ENCODE peak calls at places on chromosomes 3 and 15, in nine cellular contexts. One of them, this sample, is unnamed.

GRCh38 chr3:44106761-44107160 is 134.9 kb upstream of the TOPAZ1 start:
- DNase-seq in fibroblast of mammary gland: no peak
- DNase-seq in left ventricle myocardium inferior: no peak
- DNase-seq in right lobe of liver: no peak
- DNase-seq in astrocyte: no peak
- DNase-seq in breast epithelium: no peak
- DNase-seq in fibroblast of the aortic adventitia: no peak
- DNase-seq in AG04449: no peak
- DNase-seq in LNCaP clone FGC: peak
- DNase-seq in this sample: peak

GRCh38 chr3:108182339-108182738 is 39.9 kb downstream of the IFT57 start:
- DNase-seq in astrocyte: peak
- DNase-seq in breast epithelium: no peak
- DNase-seq in right lobe of liver: no peak
- DNase-seq in left ventricle myocardium inferior: no peak
- DNase-seq in fibroblast of mammary gland: peak
- DNase-seq in LNCaP clone FGC: no peak
- DNase-seq in fibroblast of the aortic adventitia: no peak
- DNase-seq in AG04449: no peak
- DNase-seq in this sample: no peak

GRCh38 chr3:105365171-105365535 is 1.6 kb upstream of the ALCAM start:
- DNase-seq in breast epithelium: no peak
- DNase-seq in LNCaP clone FGC: peak
- DNase-seq in right lobe of liver: no peak
- DNase-seq in left ventricle myocardium inferior: no peak
- DNase-seq in fibroblast of mammary gland: no peak
- DNase-seq in fibroblast of the aortic adventitia: no peak
- DNase-seq in AG04449: no peak
- DNase-seq in astrocyte: no peak
- DNase-seq in this sample: no peak

GRCh38 chr15:75843618-75844610 is 667 bp downstream of the UBE2Q2 start:
- DNase-seq in fibroblast of the aortic adventitia: peak
- DNase-seq in LNCaP clone FGC: no peak
- DNase-seq in AG04449: no peak
- DNase-seq in right lobe of liver: peak
- DNase-seq in fibroblast of mammary gland: peak
- DNase-seq in left ventricle myocardium inferior: peak
- DNase-seq in breast epithelium: peak
- DNase-seq in astrocyte: peak
- DNase-seq in this sample: peak

GRCh38 chr3:122615303-122615702 is 37.9 kb downstream of the PARP15 start:
- DNase-seq in fibroblast of the aortic adventitia: no peak
- DNase-seq in AG04449: no peak
- DNase-seq in breast epithelium: no peak
- DNase-seq in fibroblast of mammary gland: no peak
- DNase-seq in right lobe of liver: no peak
- DNase-seq in astrocyte: no peak
- DNase-seq in left ventricle myocardium inferior: no peak
- DNase-seq in LNCaP clone FGC: no peak
- DNase-seq in this sample: peak

GRCh38 chr3:41120461-41120860 is 78.8 kb upstream of the CTNNB1 start:
- DNase-seq in fibroblast of the aortic adventitia: no peak
- DNase-seq in left ventricle myocardium inferior: no peak
- DNase-seq in right lobe of liver: no peak
- DNase-seq in astrocyte: no peak
- DNase-seq in AG04449: no peak
- DNase-seq in LNCaP clone FGC: no peak
- DNase-seq in fibroblast of mammary gland: no peak
- DNase-seq in breast epithelium: no peak
- DNase-seq in this sample: no peak

GRCh38 chr3:49020335-49021212 is 1.3 kb upstream of the NDUFAF3 start:
- DNase-seq in fibroblast of the aortic adventitia: no peak
- DNase-seq in right lobe of liver: peak
- DNase-seq in breast epithelium: peak
- DNase-seq in astrocyte: no peak
- DNase-seq in fibroblast of mammary gland: no peak
- DNase-seq in LNCaP clone FGC: no peak
- DNase-seq in left ventricle myocardium inferior: peak
- DNase-seq in AG04449: no peak
- DNase-seq in this sample: peak

GRCh38 chr15:66565731-66566130 is at the start of gene LCTL:
- DNase-seq in breast epithelium: no peak
- DNase-seq in right lobe of liver: peak
- DNase-seq in LNCaP clone FGC: no peak
- DNase-seq in left ventricle myocardium inferior: no peak
- DNase-seq in fibroblast of mammary gland: peak
- DNase-seq in fibroblast of the aortic adventitia: peak
- DNase-seq in astrocyte: peak
- DNase-seq in AG04449: no peak
- DNase-seq in this sample: peak

GRCh38 chr3:95810468-95810867 is 1003.9 kb upstream of the EPHA6 start:
- DNase-seq in right lobe of liver: no peak
- DNase-seq in breast epithelium: no peak
- DNase-seq in fibroblast of mammary gland: no peak
- DNase-seq in LNCaP clone FGC: no peak
- DNase-seq in fibroblast of the aortic adventitia: no peak
- DNase-seq in AG04449: no peak
- DNase-seq in astrocyte: no peak
- DNase-seq in left ventricle myocardium inferior: no peak
- DNase-seq in this sample: no peak

GRCh38 chr3:47250309-47251060 is 32.1 kb downstream of the KIF9 start:
- DNase-seq in AG04449: no peak
- DNase-seq in fibroblast of mammary gland: peak
- DNase-seq in astrocyte: no peak
- DNase-seq in breast epithelium: no peak
- DNase-seq in left ventricle myocardium inferior: peak
- DNase-seq in right lobe of liver: peak
- DNase-seq in fibroblast of the aortic adventitia: peak
- DNase-seq in LNCaP clone FGC: peak
- DNase-seq in this sample: peak

GRCh38 chr3:61875073-61875472 is 313.7 kb downstream of the PTPRG start:
- DNase-seq in fibroblast of mammary gland: no peak
- DNase-seq in AG04449: no peak
- DNase-seq in breast epithelium: no peak
- DNase-seq in LNCaP clone FGC: no peak
- DNase-seq in astrocyte: peak
- DNase-seq in left ventricle myocardium inferior: no peak
- DNase-seq in fibroblast of the aortic adventitia: peak
- DNase-seq in right lobe of liver: no peak
- DNase-seq in this sample: peak

GRCh38 chr3:61869378-61869777 is 308.0 kb downstream of the PTPRG start:
- DNase-seq in AG04449: no peak
- DNase-seq in breast epithelium: no peak
- DNase-seq in fibroblast of the aortic adventitia: no peak
- DNase-seq in right lobe of liver: no peak
- DNase-seq in astrocyte: no peak
- DNase-seq in fibroblast of mammary gland: no peak
- DNase-seq in LNCaP clone FGC: no peak
- DNase-seq in left ventricle myocardium inferior: no peak
- DNase-seq in this sample: no peak

GRCh38 chr3:61871646-61872045 is 310.3 kb downstream of the PTPRG start:
- DNase-seq in LNCaP clone FGC: no peak
- DNase-seq in AG04449: no peak
- DNase-seq in left ventricle myocardium inferior: no peak
- DNase-seq in astrocyte: no peak
- DNase-seq in fibroblast of the aortic adventitia: no peak
- DNase-seq in right lobe of liver: no peak
- DNase-seq in breast epithelium: no peak
- DNase-seq in fibroblast of mammary gland: no peak
- DNase-seq in this sample: no peak

GRCh38 chr3:61875488-61875887 is 314.1 kb downstream of the PTPRG start:
- DNase-seq in breast epithelium: no peak
- DNase-seq in left ventricle myocardium inferior: no peak
- DNase-seq in fibroblast of the aortic adventitia: no peak
- DNase-seq in right lobe of liver: no peak
- DNase-seq in astrocyte: no peak
- DNase-seq in fibroblast of mammary gland: no peak
- DNase-seq in AG04449: no peak
- DNase-seq in LNCaP clone FGC: no peak
- DNase-seq in this sample: no peak

DNA sequence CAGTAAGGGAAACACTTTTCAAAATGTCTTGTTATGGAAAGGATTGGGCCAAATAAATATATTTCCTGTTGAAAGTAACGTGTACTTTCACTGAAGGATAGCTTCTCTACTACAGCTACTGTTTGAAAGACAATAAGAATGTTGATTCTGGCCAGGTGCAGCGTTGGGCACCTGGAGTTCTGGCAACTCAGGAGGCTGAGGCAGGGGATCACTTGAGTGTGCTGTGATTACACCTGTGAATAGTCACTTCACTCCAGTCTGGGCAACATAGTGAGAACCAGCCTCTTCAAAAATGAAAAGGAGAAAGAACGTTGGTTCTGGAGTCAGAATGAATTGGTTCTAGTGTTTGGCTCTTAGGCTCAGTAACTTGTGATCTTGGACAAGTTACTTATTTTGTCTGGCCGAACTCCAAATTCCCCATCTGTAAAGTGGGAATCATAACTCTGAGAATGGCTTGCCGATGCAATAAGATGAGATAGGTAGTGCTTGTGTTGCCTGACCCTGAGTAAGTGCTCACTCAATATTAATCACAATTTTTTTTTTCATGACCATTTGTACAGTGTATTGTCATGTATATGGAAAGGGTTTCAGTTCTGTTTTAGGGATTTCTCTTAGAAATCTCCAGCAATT is 310.8 kb downstream of the PTPRG start:
- DNase-seq in left ventricle myocardium inferior: no peak
- DNase-seq in AG04449: no peak
- DNase-seq in astrocyte: peak
- DNase-seq in fibroblast of mammary gland: peak
- DNase-seq in fibroblast of the aortic adventitia: peak
- DNase-seq in LNCaP clone FGC: no peak
- DNase-seq in breast epithelium: no peak
- DNase-seq in right lobe of liver: no peak
- DNase-seq in this sample: no peak
- H3K4me3 ChIP-seq in left ventricle myocardium inferior: no peak
- H3K4me3 ChIP-seq in AG04449: no peak
- H3K4me3 ChIP-seq in astrocyte: no peak
- H3K4me3 ChIP-seq in fibroblast of mammary gland: no peak
- H3K4me3 ChIP-seq in fibroblast of the aortic adventitia: no peak
- H3K4me3 ChIP-seq in LNCaP clone FGC: no peak
- H3K4me3 ChIP-seq in breast epithelium: no peak
- H3K4me3 ChIP-seq in right lobe of liver: no peak
- H3K4me3 ChIP-seq in this sample: no peak

GRCh38 chr3:190293621-190294020 is 28.6 kb downstream of the CLDN1 start:
- DNase-seq in LNCaP clone FGC: no peak
- DNase-seq in astrocyte: no peak
- DNase-seq in left ventricle myocardium inferior: no peak
- DNase-seq in AG04449: no peak
- DNase-seq in fibroblast of the aortic adventitia: no peak
- DNase-seq in right lobe of liver: no peak
- DNase-seq in fibroblast of mammary gland: no peak
- DNase-seq in breast epithelium: no peak
- DNase-seq in this sample: no peak
- TF ChIP-seq CTCF in LNCaP clone FGC: no peak
- TF ChIP-seq CTCF in astrocyte: no peak
- TF ChIP-seq CTCF in left ventricle myocardium inferior: no peak
- TF ChIP-seq CTCF in AG04449: no peak
- TF ChIP-seq CTCF in fibroblast of the aortic adventitia: no peak
- TF ChIP-seq CTCF in right lobe of liver: no peak
- TF ChIP-seq CTCF in fibroblast of mammary gland: no peak
- TF ChIP-seq CTCF in breast epithelium: no peak
- TF ChIP-seq CTCF in this sample: no peak

GRCh38 chr15:32723171-32723948 is 5.6 kb downstream of the GREM1 start:
- DNase-seq in breast epithelium: no peak
- DNase-seq in fibroblast of mammary gland: no peak
- DNase-seq in LNCaP clone FGC: no peak
- DNase-seq in AG04449: no peak
- DNase-seq in astrocyte: no peak
- DNase-seq in fibroblast of the aortic adventitia: no peak
- DNase-seq in right lobe of liver: no peak
- DNase-seq in left ventricle myocardium inferior: no peak
- DNase-seq in this sample: no peak
- H3K4me3 ChIP-seq in breast epithelium: no peak
- H3K4me3 ChIP-seq in fibroblast of mammary gland: no peak
- H3K4me3 ChIP-seq in LNCaP clone FGC: no peak
- H3K4me3 ChIP-seq in AG04449: no peak
- H3K4me3 ChIP-seq in astrocyte: no peak
- H3K4me3 ChIP-seq in fibroblast of the aortic adventitia: no peak
- H3K4me3 ChIP-seq in right lobe of liver: no peak
- H3K4me3 ChIP-seq in left ventricle myocardium inferior: no peak
- H3K4me3 ChIP-seq in this sample: no peak

GRCh38 chr3:102529452-102529851 is 94.6 kb downstream of the ZPLD1 start:
- DNase-seq in fibroblast of mammary gland: peak
- DNase-seq in AG04449: no peak
- DNase-seq in astrocyte: no peak
- DNase-seq in LNCaP clone FGC: peak
- DNase-seq in right lobe of liver: no peak
- DNase-seq in breast epithelium: no peak
- DNase-seq in fibroblast of the aortic adventitia: peak
- DNase-seq in left ventricle myocardium inferior: no peak
- DNase-seq in this sample: peak
- TF ChIP-seq CTCF in fibroblast of mammary gland: peak
- TF ChIP-seq CTCF in AG04449: no peak
- TF ChIP-seq CTCF in astrocyte: peak
- TF ChIP-seq CTCF in LNCaP clone FGC: peak
- TF ChIP-seq CTCF in right lobe of liver: peak
- TF ChIP-seq CTCF in breast epithelium: no peak
- TF ChIP-seq CTCF in fibroblast of the aortic adventitia: peak
- TF ChIP-seq CTCF in left ventricle myocardium inferior: peak
- TF ChIP-seq CTCF in this sample: peak

GRCh38 chr3:97970929-97971460 is 1.2 kb downstream of the RIOX2 start:
- DNase-seq in fibroblast of the aortic adventitia: no peak
- DNase-seq in AG04449: no peak
- DNase-seq in LNCaP clone FGC: no peak
- DNase-seq in right lobe of liver: no peak
- DNase-seq in astrocyte: no peak
- DNase-seq in fibroblast of mammary gland: no peak
- DNase-seq in breast epithelium: no peak
- DNase-seq in left ventricle myocardium inferior: no peak
- DNase-seq in this sample: peak
- H3K4me3 ChIP-seq in fibroblast of the aortic adventitia: peak
- H3K4me3 ChIP-seq in AG04449: peak
- H3K4me3 ChIP-seq in LNCaP clone FGC: peak
- H3K4me3 ChIP-seq in right lobe of liver: peak
- H3K4me3 ChIP-seq in astrocyte: peak
- H3K4me3 ChIP-seq in fibroblast of mammary gland: peak
- H3K4me3 ChIP-seq in breast epithelium: peak
- H3K4me3 ChIP-seq in left ventricle myocardium inferior: peak
- H3K4me3 ChIP-seq in this sample: peak